ENCODE peak calls at places on chromosomes 4 and X, in eight cellular contexts. G is Calu3, V is DMS153, B is NCI-H1105 treated with DMSO at 0.1 percent for 48 hours, I is amygdala, T is NCI-H446, E is ELF-1, L is activated T-helper 1 cell treated with Interleukin-2 at 50 U/mL for 16 hours. Q is an unnamed sample.

GRCh38 chr4:45006078-45006477 is 279.7 kb upstream of the GNPDA2 start:
- DNase-seq in G (no peak), V (no peak), B (no peak), I (no peak), T (no peak), E (no peak), L (no peak), Q (no peak)

GRCh38 chrX:153179131-153179530 is at the start of gene MAGEA1:
- DNase-seq in G (no peak), V (no peak), B (no peak), I (no peak), T (no peak), E (no peak), L (no peak), Q (no peak)

GRCh38 chrX:37347420-37347819 is 1.7 kb upstream of the PRRG1 start:
- DNase-seq in G (no peak), V (no peak), B (no peak), I (no peak), T (no peak), E (peak; percentile 20), L (no peak), Q (no peak)

GRCh38 chrX:69158166-69159040 is 6.8 kb downstream of the PJA1 start:
- DNase-seq in G (peak; percentile 74), V (peak; percentile 15), B (peak; percentile 73), I (no peak), T (no peak), E (peak; percentile 75), L (no peak), Q (no peak)

GRCh38 chrX:119693032-119693995 is at the start of gene SEPTIN6:
- DNase-seq in G (peak; percentile 65), V (peak; percentile 17), B (peak; percentile 80), I (peak; percentile 11), T (no peak), E (peak; percentile 90), L (peak; percentile 79), Q (no peak)

GRCh38 chrX:6227445-6227820 is 1.2 kb downstream of the NLGN4X start:
- DNase-seq in G (no peak), V (no peak), B (peak; percentile 40), I (no peak), T (no peak), E (peak; percentile 23), L (no peak), Q (no peak)

GRCh38 chrX:49043987-49044281 is 777 bp upstream of the TFE3 start:
- DNase-seq in G (no peak), V (no peak), B (no peak), I (no peak), T (no peak), E (no peak), L (no peak), Q (no peak)

GRCh38 chr4:88382621-88383020 is 4.0 kb downstream of the HERC6 start:
- DNase-seq in G (no peak), V (no peak), B (no peak), I (no peak), T (no peak), E (no peak), L (no peak), Q (no peak)

GRCh38 chr4:10273030-10273429 is 156.4 kb upstream of the WDR1 start:
- DNase-seq in G (no peak), V (no peak), B (no peak), I (no peak), T (no peak), E (no peak), L (no peak), Q (no peak)

GRCh38 chr4:185839204-185839712 is 27.3 kb upstream of the SORBS2 start:
- DNase-seq in G (peak; percentile 45), V (no peak), B (no peak), I (no peak), T (no peak), E (peak; percentile 98), L (no peak), Q (no peak)

GRCh38 chr4:121484633-121485032 is 103.8 kb upstream of the QRFPR start:
- DNase-seq in G (peak; percentile 19), V (no peak), B (peak; percentile 29), I (no peak), T (no peak), E (peak; percentile 55), L (no peak), Q (no peak)

GRCh38 chr4:10926025-10926424 is 241.5 kb upstream of the CLNK start:
- DNase-seq in G (no peak), V (no peak), B (no peak), I (no peak), T (no peak), E (no peak), L (no peak), Q (no peak)

GRCh38 chrX:23435575-23435974 is 100.9 kb downstream of the PTCHD1 start:
- DNase-seq in G (no peak), V (no peak), B (no peak), I (no peak), T (no peak), E (no peak), L (no peak), Q (no peak)

GRCh38 chr4:20194079-20195013 is 57.4 kb upstream of the SLIT2 start:
- DNase-seq in G (no peak), V (no peak), B (no peak), I (no peak), T (no peak), E (no peak), L (no peak), Q (no peak)

GRCh38 chr4:184953421-184953820 is 64.9 kb upstream of the HELT start:
- DNase-seq in G (no peak), V (no peak), B (no peak), I (no peak), T (no peak), E (no peak), L (no peak), Q (no peak)

Q was measured in SIG-M5.